ENCODE peak calls at places on chromosomes 11 and 22, in six cellular contexts. F is NCI-H82, Y is endothelial cell, S is HCT116, J is NAMALWA, W is A172. O is an unnamed sample.
A peak's percentile ranks its signal among the peaks of the same experiment; 100 is the strongest.

GRCh38 chr11:59206635-59207034 is 6.1 kb downstream of the MPEG1 start:
- DNase-seq in W (peak; percentile 37), F (peak; percentile 56), S (peak; percentile 21), J (peak; percentile 41), Y (peak; percentile 59), O (peak; percentile 7)

GRCh38 chr11:8593935-8594909 is at the start of gene STK33:
- DNase-seq in W (peak; percentile 28), Y (peak; percentile 65), F (peak; percentile 87), J (peak; percentile 53), S (peak; percentile 34), O (no peak)

GRCh38 chr11:124839051-124839971 is 25.9 kb upstream of the ROBO3 start:
- DNase-seq in W (no peak), Y (peak; percentile 15), S (no peak), F (peak; percentile 57), J (no peak), O (no peak)

GRCh38 chr11:96038046-96038445 is 114.1 kb upstream of the MTMR2 start:
- DNase-seq in F (no peak), J (no peak), W (no peak), S (no peak), Y (no peak), O (no peak)

GRCh38 chr22:42360348-42360747 is 71.9 kb downstream of the NFAM1 start:
- DNase-seq in F (no peak), S (no peak), Y (no peak), J (no peak), W (no peak), O (no peak)

GRCh38 chr22:46746620-46747019 is 8.6 kb upstream of the CERK start:
- DNase-seq in W (no peak), S (no peak), F (no peak), J (no peak), Y (no peak), O (no peak)

GRCh38 chr22:42363851-42364250 is 68.4 kb downstream of the NFAM1 start:
- DNase-seq in J (no peak), S (no peak), F (no peak), W (no peak), Y (no peak), O (no peak)

GRCh38 chr11:116890193-116890592 is 52.8 kb upstream of the APOA1 start:
- DNase-seq in W (no peak), F (no peak), S (no peak), Y (no peak), J (no peak), O (no peak)

GRCh38 chr11:117969160-117969991 is 16.8 kb upstream of the IL10RA start:
- DNase-seq in F (no peak), S (no peak), W (no peak), Y (no peak), J (no peak), O (no peak)

GRCh38 chr11:102551188-102551781 is 20.7 kb upstream of the MMP7 start:
- DNase-seq in S (no peak), J (no peak), Y (no peak), W (no peak), F (peak; percentile 6), O (peak; percentile 17)

GRCh38 chr22:26995222-26995621 is 337.8 kb downstream of the MIAT start:
- DNase-seq in J (no peak), S (no peak), F (peak; percentile 1), Y (no peak), W (no peak), O (no peak)

GRCh38 chr11:11284481-11284880 is 68.6 kb downstream of the CSNK2A3 start:
- DNase-seq in F (no peak), J (no peak), Y (no peak), W (no peak), S (no peak), O (no peak)

GRCh38 chr22:42282252-42282942 is 11.9 kb upstream of the TCF20 start:
- DNase-seq in S (no peak), Y (no peak), J (no peak), F (no peak), W (no peak), O (no peak)

GRCh38 chr22:37309221-37310074 is 27.1 kb downstream of the CYTH4 start:
- DNase-seq in W (peak; percentile 72), S (no peak), J (peak; percentile 34), F (no peak), Y (no peak), O (no peak)

GRCh38 chr22:46588279-46589140 is 31.7 kb upstream of the GRAMD4 start:
- DNase-seq in F (no peak), J (peak; percentile 64), W (no peak), S (no peak), Y (no peak), O (no peak)

O was measured in Caki2.